ENCODE peak calls at places on chromosomes 5 and 9, in five cellular contexts. T, Y, G, K and R are unnamed samples. For H3K4me1, the result is how much of the 10 kb centered on the place peaks cover.

GRCh38 chr9:125908138-125908537 is 161.0 kb downstream of the PBX3 start:
- DNase-seq in Y (no peak), G (no peak), T (no peak), K (no peak), R (no peak)

GRCh38 chr9:95336281-95336680 is 18.8 kb upstream of the FANCC start:
- DNase-seq in K (no peak), T (no peak), Y (no peak), G (peak), R (no peak)

GRCh38 chr9:87812375-87813118 is 70.1 kb upstream of the SPATA31E1 start:
- DNase-seq in K (no peak), T (peak), Y (peak), G (no peak), R (no peak)

GRCh38 chr9:101140728-101141127 is 112.2 kb downstream of the PLPPR1 start:
- DNase-seq in K (no peak), T (no peak), G (no peak), Y (no peak), R (no peak)

GRCh38 chr9:95507456-95508241 is 9.1 kb downstream of the PTCH1 start:
- DNase-seq in K (peak), G (peak), T (peak), Y (peak), R (peak)

GRCh38 chr5:34570721-34571379 is 85.3 kb upstream of the RAI14 start:
- DNase-seq in Y (no peak), K (no peak), T (peak), G (no peak), R (no peak)

GRCh38 chr5:72205431-72206009 is 98.2 kb downstream of the MAP1B start:
- DNase-seq in T (no peak), Y (no peak), K (no peak), G (no peak), R (no peak)

GRCh38 chr5:45826055-45826454 is 129.9 kb upstream of the HCN1 start:
- DNase-seq in Y (no peak), K (no peak), G (no peak), T (no peak), R (no peak)

GRCh38 chr5:78908173-78908901 is 76.8 kb downstream of the ARSB start:
- DNase-seq in T (peak), G (no peak), Y (no peak), K (peak), R (peak)

GRCh38 chr5:137872476-137872875 is 4.8 kb downstream of the MYOT start:
- DNase-seq in T (no peak), K (no peak), G (no peak), Y (no peak), R (no peak)

GRCh38 chr9:98095401-98095800 is 23.6 kb downstream of the TRIM14 start:
- DNase-seq in T (no peak), G (no peak), Y (no peak), K (no peak), R (no peak)

GRCh38 chr9:83599071-83599470 is 23.9 kb upstream of the IDNK start:
- DNase-seq in K (no peak), G (no peak), T (no peak), Y (no peak), R (no peak)

GRCh38 chr9:113609562-113610318 is 146.2 kb downstream of the RGS3 start:
- DNase-seq in K (peak), T (peak), Y (no peak), G (no peak), R (peak)

GRCh38 chr5:40082313-40082712 is 597.4 kb upstream of the PTGER4 start:
- DNase-seq in Y (no peak), T (no peak), G (no peak), K (no peak), R (no peak)

GRCh38 chr5:50738864-50739263 is 72.4 kb downstream of the PARP8 start:
- DNase-seq in T (no peak), K (no peak), Y (no peak), G (no peak), R (no peak)

GRCh38 chr5:180494510-180495181 is 467 bp downstream of the CNOT6 start:
- DNase-seq in Y (peak), G (no peak), K (peak), T (peak), R (peak)

GRCh38 chr9:118522093-118523028 is 818.2 kb downstream of the TLR4 start:
- DNase-seq in T (peak), K (peak), G (no peak), Y (peak), R (no peak)

GRCh38 chr5:105101597-105101996 is 1539.0 kb upstream of the NUDT12 start:
- DNase-seq in K (no peak), T (peak), Y (no peak), G (no peak), R (no peak)

GRCh38 chr5:62460578-62460983 is 48.0 kb downstream of the IPO11 start:
- DNase-seq in G (no peak), Y (no peak), T (peak), K (no peak), R (no peak)

GRCh38 chr9:133877327-133877726 is 114.8 kb downstream of the VAV2 start:
- DNase-seq in G (no peak), Y (no peak), T (no peak), K (no peak), R (no peak)
- H3K4me1 ChIP-seq in G (under half), Y (under half), T (under half), K (under half), R (under half)

GRCh38 chr5:80255425-80255751 is 460 bp downstream of the SERINC5 start:
- DNase-seq in T (peak), G (peak), Y (peak), K (peak), R (peak)
- H3K27ac ChIP-seq in T (peak), G (peak), Y (peak), K (peak), R (peak)

GRCh38 chr5:64973226-64973625 is 204.5 kb downstream of the CWC27 start:
- DNase-seq in Y (no peak), G (no peak), K (no peak), T (no peak), R (no peak)

GRCh38 chr5:64971990-64972389 is 203.3 kb downstream of the CWC27 start:
- DNase-seq in Y (no peak), G (no peak), K (no peak), T (no peak), R (no peak)

GRCh38 chr5:64972591-64972990 is 203.9 kb downstream of the CWC27 start:
- DNase-seq in K (no peak), G (no peak), Y (no peak), T (no peak), R (no peak)

GRCh38 chr5:64971538-64971937 is 202.8 kb downstream of the CWC27 start:
- DNase-seq in Y (no peak), T (peak), G (no peak), K (no peak), R (no peak)
- TF ChIP-seq CTCF in Y (no peak), T (no peak), G (no peak), K (no peak), R (no peak)

DNA sequence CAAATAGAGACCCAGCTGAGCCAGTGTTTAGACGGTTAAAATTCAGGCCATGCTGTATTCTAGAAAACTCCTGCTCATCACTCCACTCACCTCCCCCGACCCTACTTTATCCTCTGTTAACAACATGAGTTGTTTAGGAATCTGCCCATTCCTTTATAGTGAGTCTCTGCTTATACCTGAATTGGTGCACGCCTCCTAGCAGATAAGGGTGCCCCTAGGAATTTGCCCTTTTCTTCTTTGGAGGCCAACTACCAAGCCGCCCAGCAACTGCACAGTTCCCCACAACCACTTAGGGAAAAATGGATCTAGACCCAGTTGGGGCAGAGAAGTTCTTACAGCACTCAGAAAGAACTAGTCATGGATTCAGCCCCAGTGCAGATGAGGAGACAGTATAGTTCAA is 102.3 kb downstream of the MAMDC2 start:
- DNase-seq in T (no peak), Y (no peak), K (no peak), G (no peak), R (no peak)
- H3K4me1 ChIP-seq in T (under half), Y (under half), K (under half), G (under half), R (under half)

GRCh38 chr5:81288021-81288433 is 13.4 kb upstream of the ZCCHC9 start:
- DNase-seq in T (no peak), G (no peak), K (no peak), Y (no peak), R (no peak)
- H3K27ac ChIP-seq in T (no peak), G (no peak), K (no peak), Y (no peak), R (no peak)

GRCh38 chr5:1511651-1512540 is 11.9 kb downstream of the LPCAT1 start:
- DNase-seq in T (peak), K (peak), Y (peak), G (no peak), R (peak)
- TF ChIP-seq CTCF in T (peak), K (no peak), Y (peak), G (no peak), R (no peak)

DNA sequence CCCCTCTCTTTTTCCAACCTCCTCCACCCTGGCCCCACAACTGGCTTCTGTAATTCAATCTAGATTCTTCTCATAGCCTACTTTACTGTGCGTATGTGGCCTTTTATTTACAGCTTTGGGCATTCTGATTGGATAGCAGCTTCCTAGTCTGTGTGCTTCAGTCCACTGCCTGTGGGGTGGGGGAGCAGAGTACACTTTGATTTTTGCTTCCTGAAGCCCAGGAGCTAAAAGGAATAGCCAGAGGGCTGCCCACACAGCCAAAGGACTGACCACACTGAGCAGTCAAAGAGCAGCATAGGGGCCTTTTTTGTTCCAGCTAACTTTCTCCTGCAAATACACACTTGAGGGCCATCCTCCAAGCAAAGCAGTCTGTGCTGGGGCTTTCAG is 30.5 kb downstream of the RUSC2 start:
- DNase-seq in G (no peak), T (no peak), K (no peak), Y (no peak), R (no peak)
- H3K4me1 ChIP-seq in G (under half), T (half or more), K (half or more), Y (half or more), R (half or more)

GRCh38 chr5:142828797-142829535 is 58.8 kb downstream of the ARHGAP26 start:
- DNase-seq in G (no peak), K (no peak), Y (no peak), T (no peak), R (no peak)

GRCh38 chr5:142832263-142832662 is 62.1 kb downstream of the ARHGAP26 start:
- DNase-seq in T (no peak), G (no peak), K (no peak), Y (no peak), R (no peak)

GRCh38 chr5:142829821-142830220 is 59.6 kb downstream of the ARHGAP26 start:
- DNase-seq in T (no peak), Y (no peak), G (no peak), K (no peak), R (no peak)

GRCh38 chr5:142831019-142831403 is 60.8 kb downstream of the ARHGAP26 start:
- DNase-seq in K (no peak), T (no peak), G (no peak), Y (no peak), R (no peak)

DNA sequence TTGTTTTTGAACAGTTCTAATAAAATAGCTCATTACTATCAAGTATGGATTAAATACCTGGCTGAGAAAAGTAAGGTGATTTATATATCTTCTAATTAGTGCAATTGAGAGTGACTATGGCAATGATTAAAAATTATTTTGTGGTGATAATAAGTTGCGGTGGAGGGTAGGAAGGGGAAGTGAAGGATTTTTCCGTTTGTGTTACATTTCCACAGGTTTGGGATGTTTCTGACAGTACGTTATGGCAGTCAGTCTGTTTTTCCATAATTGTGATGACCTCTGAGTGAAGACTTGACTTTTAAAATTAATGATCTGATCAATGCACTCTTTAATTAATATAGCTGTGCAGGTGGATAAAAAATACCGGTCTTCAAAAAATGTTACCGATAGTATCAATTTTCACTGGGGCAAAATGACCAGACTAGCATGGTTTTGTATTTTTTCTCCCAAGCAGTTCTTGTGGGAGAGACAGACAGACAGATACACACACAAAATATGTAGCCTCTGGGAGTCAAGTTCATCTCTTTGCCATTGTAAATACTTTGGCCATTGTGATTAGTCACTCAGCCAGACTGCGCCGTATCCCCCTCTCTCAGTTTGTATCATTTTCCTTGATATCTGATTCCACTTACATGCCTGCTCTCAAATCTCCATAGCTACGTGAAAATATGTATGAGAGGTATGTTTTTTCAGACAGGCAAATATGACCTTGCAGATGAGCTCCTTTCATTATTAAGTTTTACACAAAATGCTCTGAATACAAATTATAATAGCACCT is 60.3 kb downstream of the ARHGAP26 start:
- DNase-seq in Y (no peak), K (no peak), T (peak), G (no peak), R (no peak)
- H3K27ac ChIP-seq in Y (no peak), K (no peak), T (no peak), G (no peak), R (no peak)

GRCh38 chr9:127545196-127546124 is 66.6 kb upstream of the STXBP1 start:
- DNase-seq in G (no peak), K (peak), T (peak), Y (peak), R (no peak)
- TF ChIP-seq CTCF in G (no peak), K (peak), T (no peak), Y (peak), R (no peak)